ENCODE peak calls at places on chromosomes 6 and 20, in seven cellular contexts. P is K562, T is GM12891, O is HepG2, H is SK-N-SH, D is GM12878, R is H1. Q is an unnamed sample.

GRCh38 chr6:3337521-3338350 is 79.0 kb downstream of the PSMG4 start:
- DNase-seq in P (peak), R (no peak), O (peak), H (no peak), T (no peak), D (no peak), Q (no peak)

GRCh38 chr20:41617059-41617921 is 887 bp downstream of the CHD6 start:
- DNase-seq in P (peak), H (peak), O (peak), R (peak), D (no peak), T (no peak), Q (peak)

GRCh38 chr6:15444881-15445280 is 199.0 kb downstream of the JARID2 start:
- DNase-seq in D (no peak), R (no peak), H (peak), P (no peak), O (peak), T (no peak), Q (no peak)

GRCh38 chr6:124963416-124964083 is 1.3 kb downstream of the RNF217 start:
- DNase-seq in H (no peak), D (no peak), O (no peak), P (no peak), T (no peak), R (no peak), Q (no peak)

GRCh38 chr6:87174078-87174579 is 18.8 kb downstream of the ZNF292 start:
- DNase-seq in P (no peak), D (no peak), H (no peak), T (no peak), O (no peak), R (no peak), Q (no peak)

GRCh38 chr20:64035066-64035932 is 683 bp upstream of the C20orf204 start:
- DNase-seq in D (peak), O (no peak), P (no peak), T (no peak), R (no peak), H (no peak), Q (no peak)

GRCh38 chr6:24720131-24720603 is 1.2 kb upstream of the C6orf62 start:
- DNase-seq in P (peak), T (no peak), D (no peak), H (peak), R (no peak), O (peak), Q (peak)

GRCh38 chr20:41177636-41178035 is 40.3 kb downstream of the PLCG1 start:
- DNase-seq in R (peak), T (no peak), O (no peak), D (no peak), H (no peak), P (no peak), Q (no peak)

GRCh38 chr20:23943304-23943703 is 45.3 kb downstream of the GGTLC1 start:
- DNase-seq in D (no peak), H (no peak), R (no peak), T (no peak), O (no peak), P (no peak), Q (no peak)

GRCh38 chr20:23939641-23940040 is 48.9 kb downstream of the GGTLC1 start:
- DNase-seq in H (no peak), T (no peak), R (no peak), O (no peak), D (no peak), P (no peak), Q (no peak)

GRCh38 chr20:23937303-23938117 is 51.1 kb downstream of the GGTLC1 start:
- DNase-seq in D (peak), O (peak), P (peak), T (no peak), H (peak), R (peak), Q (no peak)

GRCh38 chr20:23939063-23939462 is 49.5 kb downstream of the GGTLC1 start:
- DNase-seq in P (no peak), D (no peak), O (no peak), T (no peak), R (no peak), H (no peak), Q (no peak)

GRCh38 chr20:23938118-23938438 is 50.5 kb downstream of the GGTLC1 start:
- DNase-seq in P (no peak), T (no peak), H (no peak), R (no peak), D (no peak), O (no peak), Q (no peak)
- TF ChIP-seq TAF1 in P (no peak), T (no peak), H (no peak), R (no peak), D (no peak), O (no peak), Q (no peak)

GRCh38 chr6:160112628-160113294 is 8.9 kb upstream of the SLC22A1 start:
- DNase-seq in R (no peak), H (no peak), T (no peak), O (no peak), P (no peak), D (no peak), Q (no peak)

GRCh38 chr6:160111812-160112211 is 9.8 kb upstream of the SLC22A1 start:
- DNase-seq in O (no peak), R (no peak), D (no peak), T (no peak), H (no peak), P (no peak), Q (no peak)

GRCh38 chr6:160108077-160108476 is 13.5 kb upstream of the SLC22A1 start:
- DNase-seq in R (no peak), O (no peak), T (no peak), H (no peak), P (no peak), D (no peak), Q (no peak)

GRCh38 chr6:160106701-160107100 is 14.9 kb upstream of the SLC22A1 start:
- DNase-seq in R (no peak), P (no peak), O (peak), H (no peak), T (no peak), D (no peak), Q (no peak)

GRCh38 chr6:160110724-160111123 is 10.9 kb upstream of the SLC22A1 start:
- DNase-seq in O (no peak), P (no peak), R (no peak), T (no peak), H (no peak), D (no peak), Q (no peak)
- TF ChIP-seq TAF1 in O (no peak), P (no peak), R (no peak), T (no peak), H (no peak), D (no peak), Q (no peak)

GRCh38 chr20:33352258-33353012 is 48.9 kb downstream of the CDK5RAP1 start:
- DNase-seq in T (no peak), R (no peak), H (no peak), O (no peak), D (no peak), P (no peak), Q (no peak)
- TF ChIP-seq TAF1 in T (no peak), R (no peak), H (no peak), O (no peak), D (no peak), P (no peak), Q (no peak)

GRCh38 chr6:43712590-43712989 is 25.0 kb upstream of the MRPS18A start:
- DNase-seq in O (no peak), T (no peak), R (no peak), H (no peak), D (no peak), P (no peak), Q (no peak)
- TF ChIP-seq TAF1 in O (no peak), T (no peak), R (no peak), H (no peak), D (no peak), P (no peak), Q (no peak)

GRCh38 chr6:34633785-34634184 is 62.8 kb downstream of the ILRUN start:
- DNase-seq in H (no peak), P (no peak), O (no peak), D (no peak), T (no peak), R (no peak), Q (no peak)

GRCh38 chr6:34633256-34633655 is 63.3 kb downstream of the ILRUN start:
- DNase-seq in O (no peak), H (no peak), T (no peak), P (no peak), D (no peak), R (no peak), Q (no peak)

GRCh38 chr6:34627296-34627695 is 69.3 kb downstream of the ILRUN start:
- DNase-seq in O (no peak), P (no peak), T (no peak), D (no peak), H (no peak), R (no peak), Q (no peak)

DNA sequence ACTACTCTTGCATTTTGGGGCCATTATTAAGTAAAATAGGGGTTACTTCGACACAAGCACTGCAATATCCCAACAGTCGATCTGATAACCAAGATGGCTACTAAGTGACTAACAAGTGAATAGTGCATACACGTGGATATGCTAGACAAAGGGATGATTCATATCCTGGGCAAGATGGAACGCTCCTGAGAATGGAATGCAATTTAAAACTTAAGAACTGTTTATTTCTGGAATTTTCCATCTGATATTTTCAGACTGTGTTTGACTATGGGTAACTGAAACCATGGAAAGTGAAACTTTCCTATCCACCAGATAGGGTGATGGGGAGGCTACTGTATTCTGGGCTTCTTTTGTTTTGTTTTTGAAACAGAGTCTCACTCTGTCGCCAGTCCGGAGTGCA is 66.5 kb downstream of the ILRUN start:
- DNase-seq in T (no peak), D (no peak), H (no peak), P (no peak), R (no peak), O (peak), Q (no peak)
- TF ChIP-seq TAF1 in T (no peak), D (no peak), H (no peak), P (no peak), R (no peak), O (no peak), Q (no peak)

GRCh38 chr20:58071991-58072390 is 156.5 kb downstream of the ANKRD60 start:
- DNase-seq in T (no peak), R (peak), H (no peak), P (no peak), D (no peak), O (no peak), Q (no peak)

GRCh38 chr20:58072695-58073671 is 155.5 kb downstream of the ANKRD60 start:
- DNase-seq in R (peak), D (no peak), T (no peak), O (no peak), P (no peak), H (no peak), Q (no peak)

GRCh38 chr20:58075980-58076749 is 152.3 kb downstream of the ANKRD60 start:
- DNase-seq in H (peak), O (no peak), T (no peak), P (no peak), D (no peak), R (peak), Q (no peak)

GRCh38 chr20:58075565-58075964 is 152.9 kb downstream of the ANKRD60 start:
- DNase-seq in T (no peak), D (no peak), O (no peak), P (no peak), R (peak), H (peak), Q (no peak)

GRCh38 chr20:58073945-58074920 is 154.2 kb downstream of the ANKRD60 start:
- DNase-seq in H (no peak), R (peak), O (no peak), P (no peak), T (no peak), D (no peak), Q (no peak)
- TF ChIP-seq TAF1 in H (no peak), R (no peak), O (no peak), P (no peak), T (no peak), D (no peak), Q (no peak)

GRCh38 chr6:166929534-166930189 is 26.7 kb downstream of the RNASET2 start:
- DNase-seq in P (no peak), H (no peak), O (no peak), R (no peak), D (no peak), T (no peak), Q (no peak)
- TF ChIP-seq TAF1 in P (no peak), H (no peak), O (no peak), R (no peak), D (no peak), T (no peak), Q (no peak)

DNA sequence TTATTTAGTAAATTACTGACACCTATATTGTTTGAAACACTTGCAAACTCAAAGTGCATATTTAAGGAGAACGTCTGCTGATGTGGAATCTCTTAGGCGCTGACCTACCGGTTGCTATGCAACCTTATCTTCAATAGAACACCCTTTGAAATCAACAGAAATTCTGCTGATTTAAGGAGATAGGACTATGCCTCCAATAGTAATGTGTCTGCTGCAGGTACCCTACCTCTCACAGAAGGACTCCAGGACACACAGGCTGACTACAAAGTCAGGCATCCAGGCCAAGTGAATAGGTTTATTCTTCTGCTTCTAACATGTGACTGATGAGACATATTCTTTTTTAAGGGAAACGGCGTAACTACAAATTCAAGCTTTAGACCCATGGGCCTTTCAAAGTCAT is 311.7 kb downstream of the CBLN4 start:
- DNase-seq in R (no peak), P (no peak), D (no peak), H (no peak), O (no peak), T (no peak), Q (no peak)
- TF ChIP-seq TAF1 in R (no peak), P (no peak), D (no peak), H (no peak), O (no peak), T (no peak), Q (no peak)

GRCh38 chr20:38873050-38873581 is 53.1 kb upstream of the FAM83D start:
- DNase-seq in D (peak), P (no peak), O (no peak), T (peak), R (no peak), H (no peak), Q (peak)
- TF ChIP-seq TAF1 in D (peak), P (no peak), O (no peak), T (peak), R (no peak), H (no peak), Q (peak)

GRCh38 chr20:23149623-23150279 is 63.6 kb upstream of the CD93 start:
- DNase-seq in H (no peak), O (no peak), P (no peak), T (no peak), R (peak), D (no peak), Q (no peak)

GRCh38 chr20:23151008-23151703 is 65.0 kb upstream of the CD93 start:
- DNase-seq in H (no peak), T (no peak), P (no peak), O (no peak), D (no peak), R (peak), Q (no peak)

GRCh38 chr20:23151885-23152284 is 65.8 kb upstream of the CD93 start:
- DNase-seq in O (no peak), T (no peak), H (no peak), R (peak), D (no peak), P (peak), Q (no peak)

GRCh38 chr20:23148721-23149570 is 62.8 kb upstream of the CD93 start:
- DNase-seq in O (no peak), D (no peak), R (peak), H (no peak), T (no peak), P (no peak), Q (no peak)

DNA sequence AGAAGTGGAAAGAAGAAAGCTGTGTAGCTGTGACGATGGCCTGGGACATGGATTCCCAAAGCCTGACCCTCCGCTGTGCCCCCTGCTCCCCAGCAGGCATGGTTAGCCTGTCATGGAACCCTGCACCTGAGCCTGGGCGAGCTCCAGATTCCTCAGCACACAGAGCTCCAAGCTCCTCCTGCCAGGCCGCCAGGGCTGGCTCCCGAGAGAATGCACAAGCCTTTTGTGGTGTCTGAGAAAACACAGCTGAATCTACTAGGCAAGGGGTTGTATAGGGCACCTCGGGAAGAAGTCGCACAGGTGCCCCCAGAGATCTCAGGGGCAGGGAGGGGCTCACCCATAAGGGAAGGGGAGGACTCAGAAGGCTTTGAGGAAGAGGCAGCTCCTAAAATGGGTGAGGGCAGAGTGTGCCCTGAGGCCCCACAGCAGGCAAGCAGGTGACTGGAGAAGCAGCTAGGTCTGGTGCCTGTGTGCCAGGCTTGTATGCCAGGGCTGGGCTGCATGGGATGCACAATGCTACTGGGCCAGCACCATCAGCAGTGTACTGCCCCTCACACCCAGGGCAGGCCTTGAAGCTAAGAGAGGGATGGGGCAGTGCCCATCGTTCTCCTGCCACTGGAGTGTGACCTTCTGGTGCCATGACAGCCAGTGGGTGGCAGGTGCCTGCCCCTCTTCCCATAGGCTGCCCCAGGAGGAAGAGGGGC is 64.3 kb upstream of the CD93 start:
- DNase-seq in H (no peak), T (no peak), R (peak), D (no peak), P (no peak), O (no peak), Q (no peak)
- TF ChIP-seq TAF1 in H (no peak), T (no peak), R (no peak), D (no peak), P (no peak), O (no peak), Q (no peak)